ENCODE peak calls at places on chromosome 18, in five cellular contexts. One of them, this sample, is unnamed.

GRCh38 chr18:39774957-39775582 is 2180.0 kb upstream of the PIK3C3 start:
- DNase-seq in heart left ventricle: no peak
- DNase-seq in pancreas: no peak
- DNase-seq in activated T-cell treated with anti-CD3 and anti-CD28 coated beads for 48 hours: no peak
- DNase-seq in effector CD8-positive, alpha-beta T cell: no peak
- DNase-seq in this sample: no peak

GRCh38 chr18:61153571-61153970 is 179.7 kb upstream of the CDH20 start:
- DNase-seq in activated T-cell treated with anti-CD3 and anti-CD28 coated beads for 48 hours: no peak
- DNase-seq in heart left ventricle: no peak
- DNase-seq in effector CD8-positive, alpha-beta T cell: no peak
- DNase-seq in pancreas: no peak
- DNase-seq in this sample: no peak

GRCh38 chr18:6198585-6198984 is 216.1 kb downstream of the L3MBTL4 start:
- DNase-seq in activated T-cell treated with anti-CD3 and anti-CD28 coated beads for 48 hours: no peak
- DNase-seq in heart left ventricle: no peak
- DNase-seq in pancreas: no peak
- DNase-seq in effector CD8-positive, alpha-beta T cell: no peak
- DNase-seq in this sample: no peak

GRCh38 chr18:31793531-31793930 is 32.9 kb upstream of the SLC25A52 start:
- DNase-seq in effector CD8-positive, alpha-beta T cell: no peak
- DNase-seq in heart left ventricle: no peak
- DNase-seq in activated T-cell treated with anti-CD3 and anti-CD28 coated beads for 48 hours: no peak
- DNase-seq in pancreas: no peak
- DNase-seq in this sample: no peak

GRCh38 chr18:3596324-3597158 is 146.6 kb downstream of the TGIF1 start:
- DNase-seq in heart left ventricle: peak; percentile 62
- DNase-seq in pancreas: no peak
- DNase-seq in effector CD8-positive, alpha-beta T cell: no peak
- DNase-seq in activated T-cell treated with anti-CD3 and anti-CD28 coated beads for 48 hours: no peak
- DNase-seq in this sample: no peak

GRCh38 chr18:59696311-59697235 is 650 bp downstream of the CCBE1 start:
- DNase-seq in activated T-cell treated with anti-CD3 and anti-CD28 coated beads for 48 hours: no peak
- DNase-seq in pancreas: peak; percentile 66
- DNase-seq in heart left ventricle: no peak
- DNase-seq in effector CD8-positive, alpha-beta T cell: no peak
- DNase-seq in this sample: peak; percentile 82

GRCh38 chr18:34330308-34330707 is 105.6 kb upstream of the NOL4 start:
- DNase-seq in pancreas: no peak
- DNase-seq in heart left ventricle: no peak
- DNase-seq in effector CD8-positive, alpha-beta T cell: no peak
- DNase-seq in activated T-cell treated with anti-CD3 and anti-CD28 coated beads for 48 hours: no peak
- DNase-seq in this sample: no peak

GRCh38 chr18:76494181-76494540 is 881 bp downstream of the ZNF516 start:
- DNase-seq in pancreas: no peak
- DNase-seq in heart left ventricle: no peak
- DNase-seq in effector CD8-positive, alpha-beta T cell: no peak
- DNase-seq in activated T-cell treated with anti-CD3 and anti-CD28 coated beads for 48 hours: no peak
- DNase-seq in this sample: peak; percentile 86

GRCh38 chr18:55763298-55763697 is 175.3 kb upstream of the TCF4 start:
- DNase-seq in effector CD8-positive, alpha-beta T cell: no peak
- DNase-seq in heart left ventricle: no peak
- DNase-seq in pancreas: no peak
- DNase-seq in activated T-cell treated with anti-CD3 and anti-CD28 coated beads for 48 hours: no peak
- DNase-seq in this sample: no peak

GRCh38 chr18:51059969-51060368 is 30.0 kb downstream of the SMAD4 start:
- DNase-seq in activated T-cell treated with anti-CD3 and anti-CD28 coated beads for 48 hours: no peak
- DNase-seq in pancreas: no peak
- DNase-seq in effector CD8-positive, alpha-beta T cell: no peak
- DNase-seq in heart left ventricle: no peak
- DNase-seq in this sample: no peak

GRCh38 chr18:26482567-26482966 is 65.8 kb downstream of the KCTD1 start:
- DNase-seq in effector CD8-positive, alpha-beta T cell: no peak
- DNase-seq in pancreas: no peak
- DNase-seq in activated T-cell treated with anti-CD3 and anti-CD28 coated beads for 48 hours: no peak
- DNase-seq in heart left ventricle: no peak
- DNase-seq in this sample: no peak

GRCh38 chr18:38019292-38019691 is 453.7 kb upstream of the CELF4 start:
- DNase-seq in pancreas: no peak
- DNase-seq in heart left ventricle: no peak
- DNase-seq in effector CD8-positive, alpha-beta T cell: no peak
- DNase-seq in activated T-cell treated with anti-CD3 and anti-CD28 coated beads for 48 hours: no peak
- DNase-seq in this sample: no peak

GRCh38 chr18:24208270-24209035 is 69.6 kb downstream of the CABYR start:
- DNase-seq in activated T-cell treated with anti-CD3 and anti-CD28 coated beads for 48 hours: no peak
- DNase-seq in heart left ventricle: no peak
- DNase-seq in effector CD8-positive, alpha-beta T cell: no peak
- DNase-seq in pancreas: no peak
- DNase-seq in this sample: no peak

GRCh38 chr18:69161383-69162028 is 239.2 kb upstream of the DOK6 start:
- DNase-seq in activated T-cell treated with anti-CD3 and anti-CD28 coated beads for 48 hours: no peak
- DNase-seq in pancreas: no peak
- DNase-seq in effector CD8-positive, alpha-beta T cell: no peak
- DNase-seq in heart left ventricle: no peak
- DNase-seq in this sample: no peak

GRCh38 chr18:159037-159652 is 788 bp downstream of the USP14 start:
- DNase-seq in pancreas: no peak
- DNase-seq in effector CD8-positive, alpha-beta T cell: no peak
- DNase-seq in activated T-cell treated with anti-CD3 and anti-CD28 coated beads for 48 hours: no peak
- DNase-seq in heart left ventricle: no peak
- DNase-seq in this sample: no peak

GRCh38 chr18:394997-395383 is 105.5 kb downstream of the COLEC12 start:
- DNase-seq in heart left ventricle: no peak
- DNase-seq in effector CD8-positive, alpha-beta T cell: no peak
- DNase-seq in activated T-cell treated with anti-CD3 and anti-CD28 coated beads for 48 hours: no peak
- DNase-seq in pancreas: no peak
- DNase-seq in this sample: no peak

GRCh38 chr18:48629730-48630324 is 91.0 kb downstream of the CTIF start:
- DNase-seq in pancreas: no peak
- DNase-seq in heart left ventricle: peak; percentile 8
- DNase-seq in effector CD8-positive, alpha-beta T cell: no peak
- DNase-seq in activated T-cell treated with anti-CD3 and anti-CD28 coated beads for 48 hours: no peak
- DNase-seq in this sample: no peak

GRCh38 chr18:64416990-64417389 is 268.1 kb upstream of the LINC00305 start:
- DNase-seq in activated T-cell treated with anti-CD3 and anti-CD28 coated beads for 48 hours: no peak
- DNase-seq in effector CD8-positive, alpha-beta T cell: no peak
- DNase-seq in heart left ventricle: no peak
- DNase-seq in pancreas: no peak
- DNase-seq in this sample: no peak

GRCh38 chr18:68972176-68972575 is 174.3 kb downstream of the CCDC102B start:
- DNase-seq in effector CD8-positive, alpha-beta T cell: no peak
- DNase-seq in heart left ventricle: no peak
- DNase-seq in pancreas: no peak
- DNase-seq in activated T-cell treated with anti-CD3 and anti-CD28 coated beads for 48 hours: no peak
- DNase-seq in this sample: no peak

GRCh38 chr18:9474103-9474982 is 970 bp upstream of the RALBP1 start:
- DNase-seq in heart left ventricle: no peak
- DNase-seq in activated T-cell treated with anti-CD3 and anti-CD28 coated beads for 48 hours: no peak
- DNase-seq in pancreas: no peak
- DNase-seq in effector CD8-positive, alpha-beta T cell: no peak
- DNase-seq in this sample: no peak

GRCh38 chr18:74732380-74732779 is 134.7 kb downstream of the ZNF407 start:
- DNase-seq in heart left ventricle: no peak
- DNase-seq in effector CD8-positive, alpha-beta T cell: no peak
- DNase-seq in activated T-cell treated with anti-CD3 and anti-CD28 coated beads for 48 hours: no peak
- DNase-seq in pancreas: no peak
- DNase-seq in this sample: no peak

GRCh38 chr18:48674198-48674721 is 135.4 kb downstream of the CTIF start:
- DNase-seq in activated T-cell treated with anti-CD3 and anti-CD28 coated beads for 48 hours: no peak
- DNase-seq in pancreas: no peak
- DNase-seq in heart left ventricle: no peak
- DNase-seq in effector CD8-positive, alpha-beta T cell: no peak
- DNase-seq in this sample: no peak

GRCh38 chr18:68944826-68945225 is 146.9 kb downstream of the CCDC102B start:
- DNase-seq in heart left ventricle: no peak
- DNase-seq in pancreas: no peak
- DNase-seq in activated T-cell treated with anti-CD3 and anti-CD28 coated beads for 48 hours: no peak
- DNase-seq in effector CD8-positive, alpha-beta T cell: no peak
- DNase-seq in this sample: no peak

GRCh38 chr18:74126684-74127482 is 20.8 kb downstream of the FBXO15 start:
- DNase-seq in effector CD8-positive, alpha-beta T cell: no peak
- DNase-seq in activated T-cell treated with anti-CD3 and anti-CD28 coated beads for 48 hours: no peak
- DNase-seq in pancreas: no peak
- DNase-seq in heart left ventricle: no peak
- DNase-seq in this sample: no peak

This sample was measured in upper lobe of left lung.